ENCODE peak calls at places on chromosomes 2 and 18, in five cellular contexts. N, Z, W, U and T are unnamed samples.

GRCh38 chr18:64009305-64009704 is 39.4 kb downstream of the SERPINB8 start:
- DNase-seq in U (no peak), W (no peak), Z (no peak), N (no peak), T (no peak)

GRCh38 chr2:240420206-240420899 is 15.1 kb upstream of the GPC1 start:
- DNase-seq in W (no peak), U (no peak), Z (peak; percentile 2), N (no peak), T (no peak)

GRCh38 chr18:7978834-7979233 is 411.7 kb downstream of the PTPRM start:
- DNase-seq in W (no peak), N (no peak), U (no peak), Z (no peak), T (no peak)

GRCh38 chr2:45820048-45820447 is 168.6 kb downstream of the PRKCE start:
- DNase-seq in Z (no peak), U (no peak), W (no peak), N (no peak), T (no peak)

GRCh38 chr2:101823347-101823791 is 125.9 kb downstream of the MAP4K4 start:
- DNase-seq in W (peak; percentile 4), N (peak; percentile 75), Z (peak; percentile 78), U (peak; percentile 73), T (peak; percentile 32)

GRCh38 chr2:177691177-177691576 is 298.6 kb downstream of the AGPS start:
- DNase-seq in U (no peak), N (no peak), Z (no peak), W (no peak), T (no peak)

GRCh38 chr2:178330175-178331021 is 120.6 kb downstream of the PRKRA start:
- DNase-seq in N (no peak), Z (no peak), W (no peak), U (no peak), T (no peak)

GRCh38 chr2:55225481-55226020 is 6.5 kb downstream of the CLHC1 start:
- DNase-seq in Z (no peak), W (no peak), N (no peak), U (no peak), T (no peak)

GRCh38 chr2:221241072-221241471 is 331.0 kb downstream of the EPHA4 start:
- DNase-seq in U (no peak), W (no peak), N (no peak), Z (no peak), T (no peak)

GRCh38 chr18:7272268-7273049 is 41.6 kb downstream of the LRRC30 start:
- DNase-seq in W (no peak), Z (peak; percentile 72), U (peak; percentile 86), N (peak; percentile 56), T (no peak)

GRCh38 chr18:69400253-69400975 is at the start of gene DOK6:
- DNase-seq in Z (peak; percentile 40), U (peak; percentile 95), W (no peak), N (peak; percentile 19), T (peak; percentile 81)

GRCh38 chr2:90207454-90208058 is 1516.1 kb downstream of the RPIA start:
- DNase-seq in U (peak; percentile 22), W (no peak), Z (no peak), N (no peak), T (no peak)

GRCh38 chr2:198296665-198297308 is 492.4 kb downstream of the PLCL1 start:
- DNase-seq in N (peak; percentile 26), U (peak; percentile 86), W (no peak), Z (peak; percentile 61), T (peak; percentile 76)

GRCh38 chr18:32454667-32455066 is 16.0 kb downstream of the GAREM1 start:
- DNase-seq in W (no peak), Z (no peak), N (no peak), U (no peak), T (no peak)

GRCh38 chr2:240928476-240929363 is 22.6 kb downstream of the CROCC2 start:
- DNase-seq in Z (no peak), W (no peak), U (no peak), N (no peak), T (no peak)

GRCh38 chr18:78774741-78775141 is 204.9 kb upstream of the SALL3 start:
- DNase-seq in Z (no peak), N (no peak), W (no peak), U (no peak), T (no peak)

GRCh38 chr18:8681196-8681595 is 24.2 kb upstream of the MTCL1 start:
- DNase-seq in W (no peak), N (no peak), Z (no peak), U (no peak), T (no peak)

GRCh38 chr2:220619525-220620267 is 952.4 kb downstream of the EPHA4 start:
- DNase-seq in Z (no peak), W (no peak), U (no peak), N (peak; percentile 72), T (no peak)

GRCh38 chr2:54015809-54016703 is 45.3 kb upstream of the PSME4 start:
- DNase-seq in Z (no peak), N (peak; percentile 49), W (no peak), U (no peak), T (no peak)

GRCh38 chr2:113070606-113070975 is 2.8 kb downstream of the IL1F10 start:
- DNase-seq in Z (no peak), W (no peak), U (no peak), N (no peak), T (no peak)

GRCh38 chr2:176291768-176292393 is 22.6 kb downstream of the MTX2 start:
- DNase-seq in U (peak; percentile 9), Z (no peak), W (no peak), N (no peak), T (no peak)

GRCh38 chr2:99478632-99479031 is 11.2 kb downstream of the REV1 start:
- DNase-seq in W (no peak), N (no peak), Z (no peak), U (no peak), T (no peak)

GRCh38 chr2:26422947-26423629 is 21.4 kb downstream of the DRC1 start:
- DNase-seq in W (no peak), N (no peak), Z (no peak), U (peak; percentile 19), T (no peak)

GRCh38 chr2:72605836-72606442 is 219.9 kb downstream of the EXOC6B start:
- DNase-seq in U (peak; percentile 12), N (no peak), W (no peak), Z (no peak), T (no peak)

GRCh38 chr2:675982-676646 is 1.1 kb downstream of the TMEM18 start:
- DNase-seq in Z (no peak), N (peak; percentile 88), U (no peak), W (no peak), T (peak; percentile 75)

GRCh38 chr2:2708575-2708974 is 377.5 kb upstream of the MYT1L start:
- DNase-seq in Z (no peak), N (no peak), W (no peak), U (no peak), T (no peak)

GRCh38 chr18:76231402-76231801 is 263.6 kb downstream of the ZNF516 start:
- DNase-seq in Z (no peak), W (no peak), U (no peak), N (peak; percentile 12), T (no peak)

GRCh38 chr18:76228716-76229115 is 266.3 kb downstream of the ZNF516 start:
- DNase-seq in W (no peak), U (no peak), N (no peak), Z (no peak), T (no peak)

GRCh38 chr18:76232010-76232409 is 263.0 kb downstream of the ZNF516 start:
- DNase-seq in U (no peak), W (no peak), Z (no peak), N (no peak), T (no peak)

GRCh38 chr18:76223403-76223802 is 271.6 kb downstream of the ZNF516 start:
- DNase-seq in U (no peak), N (no peak), W (no peak), Z (no peak), T (no peak)

DNA sequence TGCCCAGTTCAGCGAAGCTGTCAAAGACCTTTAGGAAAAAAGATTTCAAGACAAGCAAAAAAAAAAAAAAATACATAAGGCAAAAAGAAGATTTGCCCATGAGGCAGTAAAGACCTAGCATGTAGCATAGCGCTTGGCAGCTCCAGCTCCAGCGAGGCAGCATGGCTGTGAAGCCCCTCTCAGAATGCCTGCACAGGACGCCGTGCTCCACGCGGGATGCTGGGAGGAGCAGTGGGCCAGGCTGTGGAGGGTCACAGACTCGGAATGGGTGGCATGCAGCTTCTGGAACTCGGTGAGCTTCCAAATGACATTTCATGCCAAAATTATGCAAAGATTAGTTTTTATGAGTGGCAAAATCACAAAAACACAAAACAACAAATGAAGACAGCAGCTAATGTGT is 267.3 kb downstream of the ZNF516 start:
- DNase-seq in U (no peak), N (no peak), W (no peak), Z (no peak), T (no peak)
- H3K27me3 ChIP-seq in U (no peaks in the 10 kb centered on the region), N (no peaks in the 10 kb centered on the region), W (no peaks in the 10 kb centered on the region), Z (no peaks in the 10 kb centered on the region), T (no peaks in the 10 kb centered on the region)

GRCh38 chr2:9738718-9739496 is 104.4 kb upstream of the TAF1B start:
- DNase-seq in W (no peak), U (no peak), N (no peak), Z (no peak), T (no peak)

GRCh38 chr2:9738062-9738717 is 105.1 kb upstream of the TAF1B start:
- DNase-seq in U (no peak), N (no peak), Z (no peak), W (no peak), T (no peak)

GRCh38 chr2:9736008-9736407 is 105.2 kb upstream of the YWHAQ start:
- DNase-seq in N (peak; percentile 88), U (no peak), Z (no peak), W (no peak), T (no peak)

GRCh38 chr2:9735335-9735734 is 104.5 kb upstream of the YWHAQ start:
- DNase-seq in Z (no peak), U (no peak), W (no peak), N (peak; percentile 43), T (no peak)

DNA sequence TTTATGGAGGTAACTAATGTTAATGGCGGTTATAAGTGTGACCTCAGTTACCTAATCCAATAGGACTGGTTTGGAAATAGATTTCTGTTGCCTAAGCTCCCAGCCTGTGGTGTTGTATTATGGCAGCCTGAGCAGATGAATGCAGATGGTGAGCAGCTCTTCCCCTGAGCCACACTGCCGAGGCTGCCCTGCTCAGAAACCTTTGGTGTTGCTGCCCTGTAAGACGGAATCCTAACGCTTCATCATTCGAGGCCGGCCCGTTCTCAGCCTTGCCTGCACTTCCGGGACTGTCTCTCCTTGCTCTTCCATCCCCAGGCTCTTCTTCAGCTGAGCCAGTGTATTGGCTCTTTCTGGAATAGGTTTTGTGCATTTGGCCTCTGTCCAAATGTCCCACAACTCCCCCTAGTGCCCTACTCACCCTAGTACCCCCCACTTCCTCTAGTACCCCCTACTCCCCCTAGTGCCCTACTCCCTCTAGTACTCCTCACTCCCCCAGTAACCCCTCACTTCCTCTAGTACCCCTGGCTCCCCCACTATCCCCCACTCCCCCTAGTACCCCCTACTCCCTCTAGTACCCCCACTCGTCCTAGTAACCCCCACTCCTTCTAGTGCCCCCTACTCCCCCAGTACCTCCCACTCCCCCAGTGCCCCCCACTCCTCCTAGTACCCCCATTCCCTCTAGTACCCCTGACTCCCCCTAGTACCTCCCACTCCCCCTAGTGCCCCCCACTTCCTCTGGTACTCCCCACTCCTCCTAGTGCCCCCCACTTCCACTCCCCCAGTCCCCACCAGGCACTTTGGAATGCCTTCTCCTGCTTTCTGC is 106.0 kb upstream of the TAF1B start:
- DNase-seq in N (no peak), U (no peak), Z (no peak), W (no peak), T (no peak)
- TF ChIP-seq CTCF in N (no peak), U (peak; percentile 31), Z (no peak), W (no peak), T (peak; percentile 13)

GRCh38 chr2:43340066-43340465 is 113.7 kb upstream of the ZFP36L2 start:
- DNase-seq in Z (no peak), N (peak; percentile 44), W (no peak), U (no peak), T (no peak)
- H3K27me3 ChIP-seq in Z (no peaks in the 10 kb centered on the region), N (no peaks in the 10 kb centered on the region), W (no peaks in the 10 kb centered on the region), U (no peaks in the 10 kb centered on the region), T (no peaks in the 10 kb centered on the region)

GRCh38 chr18:75131455-75132000 is 77.4 kb downstream of the PTGR3 start:
- DNase-seq in W (no peak), U (no peak), N (no peak), Z (no peak), T (no peak)
- TF ChIP-seq CTCF in W (no peak), U (no peak), N (no peak), Z (no peak), T (no peak)